ENCODE peak calls at places on chromosomes 6 and 20, in six cellular contexts. Z is GM13977, T is left lung, C is GM06990, E is MM.1S, N is GM23338. S is an unnamed sample.

GRCh38 chr20:10239954-10240353 is 21.3 kb downstream of the SNAP25 start:
- DNase-seq in Z (no peak), T (peak; percentile 53), C (no peak), E (no peak), N (no peak), S (no peak)

GRCh38 chr20:62769346-62770071 is 26.8 kb upstream of the MRGBP start:
- DNase-seq in Z (no peak), T (no peak), C (no peak), E (no peak), N (no peak), S (no peak)

GRCh38 chr6:38512211-38512610 is 127.5 kb downstream of the BTBD9 start:
- DNase-seq in Z (no peak), T (no peak), C (no peak), E (no peak), N (no peak), S (no peak)

GRCh38 chr6:30156262-30156599 is 4.8 kb downstream of the TRIM10 start:
- DNase-seq in Z (no peak), T (peak; percentile 51), C (no peak), E (no peak), N (no peak), S (no peak)

GRCh38 chr6:41652876-41653641 is 14.8 kb downstream of the MDFI start:
- DNase-seq in Z (no peak), T (peak; percentile 56), C (no peak), E (no peak), N (no peak), S (no peak)

GRCh38 chr6:120005292-120005976 is 655.9 kb upstream of the MAN1A1 start:
- DNase-seq in Z (no peak), T (no peak), C (no peak), E (no peak), N (peak; percentile 11), S (no peak)

GRCh38 chr6:157570104-157570503 is 189.1 kb downstream of the ZDHHC14 start:
- DNase-seq in Z (no peak), T (no peak), C (no peak), E (no peak), N (no peak), S (no peak)

GRCh38 chr20:38973546-38974120 is 11.5 kb downstream of the DHX35 start:
- DNase-seq in Z (no peak), T (no peak), C (no peak), E (no peak), N (no peak), S (no peak)

GRCh38 chr20:286508-286907 is 4.0 kb downstream of the C20orf96 start:
- DNase-seq in Z (no peak), T (no peak), C (no peak), E (no peak), N (no peak), S (no peak)

GRCh38 chr20:49511788-49512525 is 29.5 kb upstream of the KCNB1 start:
- DNase-seq in Z (no peak), T (no peak), C (no peak), E (no peak), N (no peak), S (no peak)

GRCh38 chr20:45970646-45971424 is 1.2 kb downstream of the ZNF335 start:
- DNase-seq in Z (no peak), T (peak; percentile 53), C (no peak), E (peak; percentile 12), N (no peak), S (peak; percentile 51)

GRCh38 chr20:45969712-45970634 is 2.0 kb downstream of the ZNF335 start:
- DNase-seq in Z (no peak), T (no peak), C (no peak), E (peak; percentile 43), N (peak; percentile 91), S (peak; percentile 41)

GRCh38 chr20:45971425-45971674 is 653 bp downstream of the ZNF335 start:
- DNase-seq in Z (peak; percentile 83), T (no peak), C (no peak), E (no peak), N (no peak), S (no peak)

GRCh38 chr20:45972500-45973183 is 639 bp upstream of the ZNF335 start:
- DNase-seq in Z (peak; percentile 98), T (no peak), C (no peak), E (peak; percentile 95), N (peak; percentile 96), S (no peak)

DNA sequence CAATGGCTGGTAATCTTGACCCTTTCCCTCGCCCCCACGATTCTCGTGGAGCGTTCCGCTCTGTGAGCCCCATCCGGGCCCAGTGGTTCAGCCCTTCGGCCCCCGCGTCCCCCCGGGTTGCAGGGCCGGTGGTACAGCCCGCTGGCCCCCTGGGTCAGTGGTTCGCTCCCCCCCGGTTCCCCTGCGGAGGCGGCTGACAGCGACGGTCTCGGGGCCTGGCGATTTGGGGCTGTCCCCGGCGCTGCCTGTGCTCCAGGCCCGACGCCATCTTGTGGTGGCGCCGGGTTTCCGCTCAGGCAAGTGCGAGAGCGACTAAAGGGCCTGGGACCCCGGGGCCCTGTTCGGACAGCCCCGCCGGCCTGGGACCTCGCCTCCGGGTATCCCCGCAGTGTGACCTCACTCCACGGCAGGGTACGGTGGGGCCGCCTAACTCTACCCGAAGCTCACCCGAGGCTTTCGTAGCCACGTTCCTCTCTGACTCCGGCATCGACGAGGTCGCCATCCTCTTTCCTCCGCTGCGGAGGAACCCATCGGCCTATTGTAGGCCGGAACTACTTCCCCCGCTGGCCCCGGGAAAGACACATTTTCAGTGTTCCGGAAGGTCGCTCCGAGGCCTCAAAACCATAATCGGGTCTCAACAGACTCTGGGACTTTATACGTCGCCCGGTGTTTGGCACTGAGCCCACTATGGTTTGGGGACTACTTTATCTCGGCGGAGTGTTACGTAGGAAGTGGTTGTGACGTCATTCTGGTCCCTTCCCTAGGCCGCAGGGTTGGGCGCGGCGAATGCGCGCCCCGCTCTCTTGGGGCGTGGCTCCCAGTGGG is at the start of gene ZNF335:
- DNase-seq in Z (peak; percentile 99), T (peak; percentile 95), C (peak; percentile 98), E (peak; percentile 95), N (peak; percentile 97), S (peak; percentile 95)
- TF ChIP-seq CTCF in Z (no peak), T (peak; percentile 34), C (no peak), E (no peak), N (no peak), S (no peak)

GRCh38 chr20:4470375-4470774 is 251.3 kb upstream of the PRND start:
- DNase-seq in Z (no peak), T (no peak), C (no peak), E (peak; percentile 63), N (no peak), S (no peak)
- TF ChIP-seq CTCF in Z (no peak), T (no peak), C (no peak), E (no peak), N (no peak), S (no peak)

DNA sequence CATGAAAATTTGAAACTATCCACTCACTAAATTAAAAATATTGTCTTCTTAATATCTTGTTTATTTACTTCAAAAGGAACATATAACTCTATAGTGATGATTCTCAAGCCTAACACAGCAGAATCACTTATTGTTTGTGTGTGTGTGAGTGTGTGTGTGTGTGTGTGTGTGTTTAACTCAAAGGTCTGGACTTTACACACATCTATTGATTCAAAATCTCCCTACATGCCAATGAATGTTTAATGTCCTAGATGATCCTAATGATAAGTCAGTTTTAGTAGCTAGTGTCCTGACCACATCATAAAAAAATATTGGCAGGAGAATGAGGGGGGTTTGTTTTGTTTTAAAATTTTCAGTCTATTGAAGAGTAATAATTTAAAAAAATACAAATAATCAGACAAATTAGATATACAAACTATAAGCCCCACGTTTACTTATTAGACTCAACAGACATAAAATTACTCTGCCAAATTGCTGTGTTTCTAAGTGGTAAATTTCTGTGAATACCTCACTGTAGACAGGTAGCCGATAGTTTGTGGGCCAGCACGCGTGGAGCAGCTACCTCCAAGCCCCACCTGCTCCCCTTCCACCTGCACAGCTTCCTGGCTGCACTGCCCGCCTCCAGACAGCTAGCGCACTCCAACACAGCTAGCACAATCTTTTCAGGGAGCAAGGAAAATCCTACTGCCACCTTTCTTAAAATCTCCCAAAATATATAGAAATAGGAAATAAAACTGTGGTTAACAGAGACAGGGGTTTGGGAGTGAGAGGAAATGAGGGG is 349.6 kb downstream of the PKHD1 start:
- DNase-seq in Z (no peak), T (no peak), C (no peak), E (no peak), N (no peak), S (no peak)
- TF ChIP-seq CTCF in Z (no peak), T (no peak), C (no peak), E (no peak), N (no peak), S (no peak)

GRCh38 chr6:816510-817084 is 123.7 kb upstream of the EXOC2 start:
- DNase-seq in Z (no peak), T (no peak), C (no peak), E (no peak), N (no peak), S (peak; percentile 81)

GRCh38 chr6:811806-812205 is 118.9 kb upstream of the EXOC2 start:
- DNase-seq in Z (no peak), T (no peak), C (no peak), E (no peak), N (no peak), S (no peak)

GRCh38 chr6:818191-818590 is 125.3 kb upstream of the EXOC2 start:
- DNase-seq in Z (no peak), T (no peak), C (no peak), E (no peak), N (no peak), S (no peak)

GRCh38 chr6:814378-815347 is 121.7 kb upstream of the EXOC2 start:
- DNase-seq in Z (no peak), T (no peak), C (no peak), E (peak; percentile 84), N (no peak), S (no peak)

DNA sequence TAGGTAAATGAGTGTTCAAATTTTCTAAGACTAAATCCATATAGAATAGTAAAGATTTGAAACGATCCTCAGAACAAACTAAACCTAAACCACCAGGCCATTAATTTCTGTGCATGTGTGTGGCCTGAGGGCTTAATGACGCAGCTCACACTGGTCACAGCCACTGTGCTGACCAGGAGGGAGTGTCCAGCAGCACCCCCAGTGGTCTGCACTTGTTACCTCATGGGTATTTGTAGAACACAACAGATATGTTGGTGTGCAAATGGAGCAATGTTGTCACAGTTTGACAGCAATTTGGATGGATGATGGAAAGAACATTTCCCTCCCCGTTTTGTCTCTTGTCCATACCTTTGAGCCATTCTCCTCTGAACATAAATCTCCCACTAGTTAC is 122.4 kb upstream of the EXOC2 start:
- DNase-seq in Z (no peak), T (no peak), C (no peak), E (peak; percentile 23), N (no peak), S (no peak)
- TF ChIP-seq CTCF in Z (no peak), T (no peak), C (no peak), E (peak; percentile 34), N (peak; percentile 37), S (no peak)

GRCh38 chr6:8060346-8060745 is 3.8 kb downstream of the BLOC1S5 start:
- DNase-seq in Z (no peak), T (no peak), C (no peak), E (no peak), N (no peak), S (no peak)
- TF ChIP-seq CTCF in Z (no peak), T (no peak), C (no peak), E (no peak), N (no peak), S (no peak)